ENCODE peak calls at places on chromosome 22, in eight cellular contexts. F is KG1; I is sigmoid colon; T is Kasumi-1; N is activated naive CD4-positive, alpha-beta T cell treated with anti-CD3 and anti-CD28 coated beads, Interleukin-2, amount 10 ng/mL, durations not matched to agents 7 days and 5 days; O is HFF-Myc; G is A172; L is NCI-H1105 treated with DMSO at 0.1 percent for 48 hours. D is an unnamed sample.
A peak's percentile ranks its signal among the peaks of the same experiment; 100 is the strongest.

GRCh38 chr22:40263191-40263590 is 83.1 kb upstream of the ADSL start:
- DNase-seq in F (peak; percentile 32), I (no peak), T (peak; percentile 92), N (no peak), O (no peak), G (peak; percentile 2), L (no peak), D (no peak)

GRCh38 chr22:37710675-37711074 is 13.8 kb downstream of the TRIOBP start:
- DNase-seq in F (no peak), I (no peak), T (no peak), N (no peak), O (no peak), G (no peak), L (no peak), D (no peak)

GRCh38 chr22:45336971-45337431 is 27.3 kb downstream of the FAM118A start:
- DNase-seq in F (no peak), I (peak; percentile 87), T (no peak), N (no peak), O (no peak), G (no peak), L (peak; percentile 59), D (no peak)

GRCh38 chr22:17106785-17107546 is 14.2 kb downstream of the TMEM121B start:
- DNase-seq in F (peak; percentile 30), I (peak; percentile 59), T (peak; percentile 92), N (peak; percentile 81), O (no peak), G (no peak), L (no peak), D (peak; percentile 33)

GRCh38 chr22:28801845-28802594 is 1.7 kb upstream of the XBP1 start:
- DNase-seq in F (peak; percentile 68), I (no peak), T (peak; percentile 85), N (peak; percentile 41), O (no peak), G (no peak), L (no peak), D (no peak)

GRCh38 chr22:28882545-28882877 is 861 bp upstream of the ZNRF3 start:
- DNase-seq in F (no peak), I (peak; percentile 74), T (peak; percentile 53), N (no peak), O (no peak), G (no peak), L (no peak), D (no peak)

GRCh38 chr22:31768422-31769059 is 14.7 kb downstream of the DEPDC5 start:
- DNase-seq in F (no peak), I (no peak), T (no peak), N (no peak), O (no peak), G (no peak), L (no peak), D (no peak)

GRCh38 chr22:20407829-20408228 is 13.9 kb downstream of the ZNF74 start:
- DNase-seq in F (no peak), I (no peak), T (no peak), N (no peak), O (no peak), G (no peak), L (no peak), D (no peak)

GRCh38 chr22:50083462-50084081 is 1.7 kb downstream of the MLC1 start:
- DNase-seq in F (no peak), I (no peak), T (no peak), N (no peak), O (no peak), G (no peak), L (no peak), D (peak; percentile 18)

GRCh38 chr22:45211435-45211834 is 29.3 kb downstream of the KIAA0930 start:
- DNase-seq in F (no peak), I (no peak), T (no peak), N (no peak), O (no peak), G (no peak), L (no peak), D (no peak)

GRCh38 chr22:41907436-41908401 is 7.2 kb downstream of the SHISA8 start:
- DNase-seq in F (no peak), I (no peak), T (no peak), N (no peak), O (no peak), G (no peak), L (no peak), D (no peak)

GRCh38 chr22:29633514-29634312 is 30.3 kb downstream of the NF2 start:
- DNase-seq in F (no peak), I (no peak), T (no peak), N (no peak), O (no peak), G (no peak), L (no peak), D (no peak)

GRCh38 chr22:35227248-35227647 is 30.0 kb upstream of the HMGXB4 start:
- DNase-seq in F (no peak), I (no peak), T (peak; percentile 42), N (no peak), O (no peak), G (no peak), L (no peak), D (no peak)

GRCh38 chr22:30922151-30922611 is 46.4 kb downstream of the MORC2 start:
- DNase-seq in F (peak; percentile 8), I (peak; percentile 84), T (peak; percentile 55), N (peak; percentile 85), O (peak; percentile 4), G (no peak), L (peak; percentile 68), D (peak; percentile 86)

GRCh38 chr22:20494978-20495860 is at the start of gene KLHL22:
- DNase-seq in F (peak; percentile 39), I (peak; percentile 73), T (peak; percentile 14), N (peak; percentile 51), O (no peak), G (no peak), L (peak; percentile 59), D (peak; percentile 52)

GRCh38 chr22:30216710-30217109 is 29.8 kb downstream of the LIF start:
- DNase-seq in F (no peak), I (no peak), T (no peak), N (no peak), O (no peak), G (no peak), L (no peak), D (no peak)

GRCh38 chr22:42277988-42278776 is 7.7 kb upstream of the TCF20 start:
- DNase-seq in F (no peak), I (peak; percentile 60), T (peak; percentile 8), N (peak; percentile 58), O (no peak), G (no peak), L (peak; percentile 20), D (peak; percentile 61)

GRCh38 chr22:36395922-36396321 is 8.2 kb upstream of the MYH9 start:
- DNase-seq in F (no peak), I (no peak), T (no peak), N (no peak), O (no peak), G (peak; percentile 82), L (no peak), D (no peak)

GRCh38 chr22:20111045-20111688 is 4.7 kb upstream of the RANBP1 start:
- DNase-seq in F (no peak), I (no peak), T (peak; percentile 45), N (peak; percentile 38), O (no peak), G (peak; percentile 10), L (peak; percentile 26), D (peak; percentile 75)

GRCh38 chr22:29626497-29627195 is 23.2 kb downstream of the NF2 start:
- DNase-seq in F (no peak), I (no peak), T (no peak), N (no peak), O (peak; percentile 69), G (peak; percentile 55), L (no peak), D (no peak)

GRCh38 chr22:34236527-34236926 is 316.3 kb upstream of the LARGE1 start:
- DNase-seq in F (no peak), I (no peak), T (no peak), N (no peak), O (no peak), G (no peak), L (no peak), D (no peak)

GRCh38 chr22:35397095-35397904 is 2.6 kb upstream of the MCM5 start:
- DNase-seq in F (no peak), I (no peak), T (no peak), N (no peak), O (no peak), G (no peak), L (no peak), D (no peak)

GRCh38 chr22:25347752-25348102 is 128.3 kb downstream of the CRYBB2 start:
- DNase-seq in F (no peak), I (no peak), T (no peak), N (no peak), O (no peak), G (no peak), L (no peak), D (no peak)

GRCh38 chr22:22655452-22656108 is 11.2 kb downstream of the GGTLC2 start:
- DNase-seq in F (no peak), I (no peak), T (no peak), N (no peak), O (no peak), G (no peak), L (no peak), D (no peak)

GRCh38 chr22:30354644-30355043 is 2.0 kb downstream of the SF3A1 start:
- DNase-seq in F (no peak), I (no peak), T (no peak), N (no peak), O (no peak), G (no peak), L (no peak), D (no peak)

GRCh38 chr22:23822101-23822671 is 16.6 kb downstream of the DERL3 start:
- DNase-seq in F (no peak), I (no peak), T (no peak), N (no peak), O (no peak), G (no peak), L (no peak), D (no peak)

D was measured in GM13976.